ENCODE peak calls at places on chromosomes 1 and 21, in seven cellular contexts. Q is NCI-H1694 treated with DMSO at 0.1 percent for 48 hours; W is NCI-H1092; E is brain microvascular endothelial cell; I is Daoy; G is stimulated activated CD8-positive, alpha-beta memory T cell treated with anti-CD3 and anti-CD28 coated beads, Interleukin-4, amount 100 ng/mL, for 4 hours; P is NB4. J is an unnamed sample.

GRCh38 chr1:119323216-119323982 is 45.2 kb upstream of the HAO2 start:
- DNase-seq in Q (no peak), W (no peak), E (no peak), I (no peak), G (no peak), P (peak; percentile 40), J (no peak)

GRCh38 chr1:221845650-221846371 is 103.9 kb upstream of the DUSP10 start:
- DNase-seq in Q (no peak), W (peak; percentile 82), E (peak; percentile 68), I (no peak), G (no peak), P (no peak), J (no peak)

GRCh38 chr1:151371744-151372410 is 628 bp downstream of the SELENBP1 start:
- DNase-seq in Q (peak; percentile 74), W (peak; percentile 88), E (no peak), I (peak; percentile 61), G (no peak), P (no peak), J (no peak)

GRCh38 chr1:182340233-182341058 is 51.1 kb downstream of the GLUL start:
- DNase-seq in Q (no peak), W (no peak), E (peak; percentile 9), I (peak; percentile 62), G (no peak), P (peak; percentile 7), J (peak; percentile 90)

GRCh38 chr1:183023601-183024351 is 556 bp downstream of the LAMC1 start:
- DNase-seq in Q (peak; percentile 56), W (peak; percentile 66), E (no peak), I (peak; percentile 81), G (peak; percentile 1), P (peak; percentile 74), J (peak; percentile 75)

GRCh38 chr1:206678490-206678889 is 6.2 kb upstream of the MAPKAPK2 start:
- DNase-seq in Q (no peak), W (no peak), E (no peak), I (no peak), G (no peak), P (no peak), J (no peak)

GRCh38 chr21:36661511-36662309 is 37.2 kb upstream of the SIM2 start:
- DNase-seq in Q (peak; percentile 30), W (peak; percentile 43), E (peak; percentile 35), I (peak; percentile 69), G (no peak), P (peak; percentile 14), J (peak; percentile 67)

GRCh38 chr1:42983253-42983652 is 24.6 kb upstream of the SLC2A1 start:
- DNase-seq in Q (no peak), W (no peak), E (no peak), I (no peak), G (no peak), P (no peak), J (no peak)

GRCh38 chr1:167635941-167636340 is 5.9 kb downstream of the RCSD1 start:
- DNase-seq in Q (no peak), W (no peak), E (no peak), I (no peak), G (no peak), P (no peak), J (no peak)

GRCh38 chr1:53716150-53716549 is 22.8 kb downstream of the GLIS1 start:
- DNase-seq in Q (no peak), W (no peak), E (no peak), I (no peak), G (no peak), P (no peak), J (no peak)

GRCh38 chr1:51234721-51235425 is 1.2 kb upstream of the RNF11 start:
- DNase-seq in Q (peak; percentile 75), W (peak; percentile 77), E (peak; percentile 60), I (peak; percentile 81), G (peak; percentile 21), P (peak; percentile 64), J (no peak)

GRCh38 chr1:88276158-88276557 is 407.9 kb upstream of the PKN2 start:
- DNase-seq in Q (no peak), W (no peak), E (no peak), I (peak; percentile 3), G (no peak), P (no peak), J (peak; percentile 28)

GRCh38 chr1:25743164-25744139 is 56.5 kb upstream of the SELENON start:
- DNase-seq in Q (peak; percentile 29), W (peak; percentile 99), E (peak; percentile 69), I (peak; percentile 25), G (no peak), P (peak; percentile 39), J (no peak)

GRCh38 chr1:41582851-41583657 is 98.6 kb upstream of the EDN2 start:
- DNase-seq in Q (no peak), W (no peak), E (no peak), I (no peak), G (no peak), P (no peak), J (no peak)

GRCh38 chr1:37574834-37575479 is 18.2 kb downstream of the DNALI1 start:
- DNase-seq in Q (no peak), W (no peak), E (peak; percentile 38), I (peak; percentile 62), G (no peak), P (no peak), J (no peak)

GRCh38 chr1:54653036-54653435 is 11.4 kb downstream of the MROH7 start:
- DNase-seq in Q (no peak), W (no peak), E (no peak), I (no peak), G (no peak), P (no peak), J (no peak)

GRCh38 chr1:6497215-6497866 is 5.9 kb upstream of the PLEKHG5 start:
- DNase-seq in Q (no peak), W (peak; percentile 73), E (no peak), I (peak; percentile 55), G (no peak), P (peak; percentile 71), J (peak; percentile 75)

GRCh38 chr1:58888776-58889341 is 105.0 kb upstream of the JUN start:
- DNase-seq in Q (no peak), W (no peak), E (no peak), I (no peak), G (no peak), P (no peak), J (peak; percentile 39)

GRCh38 chr1:26574690-26575349 is 45.3 kb downstream of the RPS6KA1 start:
- DNase-seq in Q (no peak), W (no peak), E (no peak), I (peak; percentile 90), G (no peak), P (no peak), J (no peak)

GRCh38 chr1:186620951-186621350 is 59.3 kb downstream of the PTGS2 start:
- DNase-seq in Q (no peak), W (no peak), E (peak; percentile 90), I (peak; percentile 87), G (no peak), P (peak; percentile 61), J (peak; percentile 3)

GRCh38 chr1:73516458-73516857 is 681.5 kb downstream of the LRRIQ3 start:
- DNase-seq in Q (no peak), W (no peak), E (no peak), I (no peak), G (no peak), P (peak; percentile 21), J (no peak)

GRCh38 chr1:152003846-152004442 is 10.3 kb upstream of the S100A10 start:
- DNase-seq in Q (no peak), W (no peak), E (no peak), I (no peak), G (no peak), P (no peak), J (no peak)

GRCh38 chr1:93880731-93881130 is 1.7 kb upstream of the DNTTIP2 start:
- DNase-seq in Q (no peak), W (no peak), E (no peak), I (no peak), G (no peak), P (no peak), J (no peak)

GRCh38 chr1:51070640-51071039 is 31.4 kb upstream of the C1orf185 start:
- DNase-seq in Q (peak; percentile 8), W (no peak), E (no peak), I (no peak), G (no peak), P (no peak), J (no peak)

GRCh38 chr1:246281195-246281594 is 225.9 kb downstream of the SMYD3 start:
- DNase-seq in Q (no peak), W (no peak), E (no peak), I (no peak), G (no peak), P (no peak), J (no peak)

GRCh38 chr1:51214615-51215131 is 21.4 kb upstream of the RNF11 start:
- DNase-seq in Q (no peak), W (no peak), E (peak; percentile 14), I (no peak), G (no peak), P (peak; percentile 40), J (peak; percentile 99)

GRCh38 chr1:58814251-58815068 is 30.6 kb upstream of the JUN start:
- DNase-seq in Q (no peak), W (no peak), E (peak; percentile 52), I (no peak), G (no peak), P (peak; percentile 41), J (peak; percentile 80)

GRCh38 chr1:41476807-41477361 is 7.6 kb downstream of the EDN2 start:
- DNase-seq in Q (no peak), W (no peak), E (peak; percentile 40), I (no peak), G (no peak), P (peak; percentile 72), J (no peak)

GRCh38 chr1:172940170-172940855 is 110.4 kb downstream of the TNFSF18 start:
- DNase-seq in Q (no peak), W (no peak), E (peak; percentile 84), I (no peak), G (no peak), P (no peak), J (peak; percentile 16)

GRCh38 chr1:212609701-212610574 is 1.4 kb downstream of the ATF3 start:
- DNase-seq in Q (no peak), W (no peak), E (no peak), I (peak; percentile 41), G (no peak), P (no peak), J (no peak)

GRCh38 chr1:35031103-35031452 is 667 bp downstream of the ZMYM6 start:
- DNase-seq in Q (no peak), W (no peak), E (peak; percentile 43), I (peak; percentile 63), G (peak; percentile 25), P (peak; percentile 64), J (peak; percentile 33)

GRCh38 chr1:23910553-23911246 is 2.5 kb downstream of the CNR2 start:
- DNase-seq in Q (no peak), W (no peak), E (no peak), I (no peak), G (no peak), P (no peak), J (no peak)

GRCh38 chr1:42657981-42658879 is at the start of gene PPIH:
- DNase-seq in Q (peak; percentile 91), W (peak; percentile 95), E (peak; percentile 90), I (peak; percentile 97), G (peak; percentile 92), P (peak; percentile 96), J (peak; percentile 96)

GRCh38 chr1:243667133-243667532 is 182.9 kb downstream of the AKT3 start:
- DNase-seq in Q (no peak), W (no peak), E (no peak), I (no peak), G (no peak), P (no peak), J (no peak)

GRCh38 chr1:16324456-16324890 is 27.8 kb downstream of the FBXO42 start:
- DNase-seq in Q (no peak), W (no peak), E (peak; percentile 76), I (peak; percentile 76), G (no peak), P (no peak), J (no peak)